ENCODE peak calls at places on chromosomes 6 and 20, in ten cellular contexts. One of them, this sample, is unnamed.

GRCh38 chr20:53530440-53530839 is 63.2 kb downstream of the ZNF217 start:
- DNase-seq in SJSA1: no peak
- DNase-seq in H9: no peak
- DNase-seq in effector memory CD4-positive, alpha-beta T cell: no peak
- DNase-seq in stimulated activated CD8-positive, alpha-beta memory T cell treated with anti-CD3 and anti-CD28 coated beads, Interleukin-4, amount 100 ng/mL, for 24 hours: no peak
- DNase-seq in mesenteric fat pad: no peak
- DNase-seq in stimulated activated CD4-positive, alpha-beta T cell treated with anti-CD3 and anti-CD28 coated beads, TNF-alpha, amount 100 ng/mL, for 24 hours: no peak
- DNase-seq in left lung: no peak
- DNase-seq in activated naive CD4-positive, alpha-beta T cell: no peak
- DNase-seq in NCI-H1092 treated with DMSO at 0.1 percent for 48 hours: no peak
- DNase-seq in this sample: no peak

GRCh38 chr6:11575408-11576033 is 38.0 kb downstream of the TMEM170B start:
- DNase-seq in SJSA1: peak
- DNase-seq in H9: peak
- DNase-seq in effector memory CD4-positive, alpha-beta T cell: peak
- DNase-seq in stimulated activated CD8-positive, alpha-beta memory T cell treated with anti-CD3 and anti-CD28 coated beads, Interleukin-4, amount 100 ng/mL, for 24 hours: peak
- DNase-seq in mesenteric fat pad: no peak
- DNase-seq in stimulated activated CD4-positive, alpha-beta T cell treated with anti-CD3 and anti-CD28 coated beads, TNF-alpha, amount 100 ng/mL, for 24 hours: peak
- DNase-seq in left lung: peak
- DNase-seq in activated naive CD4-positive, alpha-beta T cell: peak
- DNase-seq in NCI-H1092 treated with DMSO at 0.1 percent for 48 hours: peak
- DNase-seq in this sample: peak

GRCh38 chr6:31157543-31158139 is at the start of gene CCHCR1:
- DNase-seq in SJSA1: no peak
- DNase-seq in H9: no peak
- DNase-seq in effector memory CD4-positive, alpha-beta T cell: no peak
- DNase-seq in stimulated activated CD8-positive, alpha-beta memory T cell treated with anti-CD3 and anti-CD28 coated beads, Interleukin-4, amount 100 ng/mL, for 24 hours: no peak
- DNase-seq in mesenteric fat pad: no peak
- DNase-seq in stimulated activated CD4-positive, alpha-beta T cell treated with anti-CD3 and anti-CD28 coated beads, TNF-alpha, amount 100 ng/mL, for 24 hours: no peak
- DNase-seq in left lung: no peak
- DNase-seq in activated naive CD4-positive, alpha-beta T cell: no peak
- DNase-seq in NCI-H1092 treated with DMSO at 0.1 percent for 48 hours: no peak
- DNase-seq in this sample: no peak

GRCh38 chr6:13522639-13523038 is 35.2 kb upstream of the GFOD1 start:
- DNase-seq in SJSA1: no peak
- DNase-seq in H9: no peak
- DNase-seq in effector memory CD4-positive, alpha-beta T cell: no peak
- DNase-seq in stimulated activated CD8-positive, alpha-beta memory T cell treated with anti-CD3 and anti-CD28 coated beads, Interleukin-4, amount 100 ng/mL, for 24 hours: no peak
- DNase-seq in mesenteric fat pad: no peak
- DNase-seq in stimulated activated CD4-positive, alpha-beta T cell treated with anti-CD3 and anti-CD28 coated beads, TNF-alpha, amount 100 ng/mL, for 24 hours: no peak
- DNase-seq in left lung: no peak
- DNase-seq in activated naive CD4-positive, alpha-beta T cell: no peak
- DNase-seq in NCI-H1092 treated with DMSO at 0.1 percent for 48 hours: no peak
- DNase-seq in this sample: peak

GRCh38 chr6:149450679-149451360 is 34.0 kb downstream of the ZC3H12D start:
- DNase-seq in SJSA1: no peak
- DNase-seq in H9: no peak
- DNase-seq in effector memory CD4-positive, alpha-beta T cell: no peak
- DNase-seq in stimulated activated CD8-positive, alpha-beta memory T cell treated with anti-CD3 and anti-CD28 coated beads, Interleukin-4, amount 100 ng/mL, for 24 hours: no peak
- DNase-seq in mesenteric fat pad: no peak
- DNase-seq in stimulated activated CD4-positive, alpha-beta T cell treated with anti-CD3 and anti-CD28 coated beads, TNF-alpha, amount 100 ng/mL, for 24 hours: no peak
- DNase-seq in left lung: peak
- DNase-seq in activated naive CD4-positive, alpha-beta T cell: no peak
- DNase-seq in NCI-H1092 treated with DMSO at 0.1 percent for 48 hours: peak
- DNase-seq in this sample: no peak

GRCh38 chr6:107045733-107046312 is 17.8 kb downstream of the MTRES1 start:
- DNase-seq in SJSA1: no peak
- DNase-seq in H9: no peak
- DNase-seq in effector memory CD4-positive, alpha-beta T cell: no peak
- DNase-seq in stimulated activated CD8-positive, alpha-beta memory T cell treated with anti-CD3 and anti-CD28 coated beads, Interleukin-4, amount 100 ng/mL, for 24 hours: no peak
- DNase-seq in mesenteric fat pad: no peak
- DNase-seq in stimulated activated CD4-positive, alpha-beta T cell treated with anti-CD3 and anti-CD28 coated beads, TNF-alpha, amount 100 ng/mL, for 24 hours: no peak
- DNase-seq in left lung: no peak
- DNase-seq in activated naive CD4-positive, alpha-beta T cell: no peak
- DNase-seq in NCI-H1092 treated with DMSO at 0.1 percent for 48 hours: no peak
- DNase-seq in this sample: no peak

GRCh38 chr6:23394699-23395098 is 731.3 kb upstream of the NRSN1 start:
- DNase-seq in SJSA1: no peak
- DNase-seq in H9: no peak
- DNase-seq in effector memory CD4-positive, alpha-beta T cell: no peak
- DNase-seq in stimulated activated CD8-positive, alpha-beta memory T cell treated with anti-CD3 and anti-CD28 coated beads, Interleukin-4, amount 100 ng/mL, for 24 hours: no peak
- DNase-seq in mesenteric fat pad: no peak
- DNase-seq in stimulated activated CD4-positive, alpha-beta T cell treated with anti-CD3 and anti-CD28 coated beads, TNF-alpha, amount 100 ng/mL, for 24 hours: no peak
- DNase-seq in left lung: no peak
- DNase-seq in activated naive CD4-positive, alpha-beta T cell: no peak
- DNase-seq in NCI-H1092 treated with DMSO at 0.1 percent for 48 hours: no peak
- DNase-seq in this sample: no peak

GRCh38 chr6:31652925-31653724 is 664 bp upstream of the BAG6 start:
- DNase-seq in SJSA1: peak
- DNase-seq in H9: peak
- DNase-seq in effector memory CD4-positive, alpha-beta T cell: peak
- DNase-seq in stimulated activated CD8-positive, alpha-beta memory T cell treated with anti-CD3 and anti-CD28 coated beads, Interleukin-4, amount 100 ng/mL, for 24 hours: peak
- DNase-seq in mesenteric fat pad: peak
- DNase-seq in stimulated activated CD4-positive, alpha-beta T cell treated with anti-CD3 and anti-CD28 coated beads, TNF-alpha, amount 100 ng/mL, for 24 hours: no peak
- DNase-seq in left lung: peak
- DNase-seq in activated naive CD4-positive, alpha-beta T cell: no peak
- DNase-seq in NCI-H1092 treated with DMSO at 0.1 percent for 48 hours: peak
- DNase-seq in this sample: peak

GRCh38 chr6:35305117-35305516 is 7.5 kb downstream of the DEF6 start:
- DNase-seq in SJSA1: no peak
- DNase-seq in H9: no peak
- DNase-seq in effector memory CD4-positive, alpha-beta T cell: no peak
- DNase-seq in stimulated activated CD8-positive, alpha-beta memory T cell treated with anti-CD3 and anti-CD28 coated beads, Interleukin-4, amount 100 ng/mL, for 24 hours: no peak
- DNase-seq in mesenteric fat pad: peak
- DNase-seq in stimulated activated CD4-positive, alpha-beta T cell treated with anti-CD3 and anti-CD28 coated beads, TNF-alpha, amount 100 ng/mL, for 24 hours: no peak
- DNase-seq in left lung: no peak
- DNase-seq in activated naive CD4-positive, alpha-beta T cell: no peak
- DNase-seq in NCI-H1092 treated with DMSO at 0.1 percent for 48 hours: no peak
- DNase-seq in this sample: no peak

GRCh38 chr6:34858681-34859080 is 29.2 kb downstream of the TAF11 start:
- DNase-seq in SJSA1: no peak
- DNase-seq in H9: no peak
- DNase-seq in effector memory CD4-positive, alpha-beta T cell: no peak
- DNase-seq in stimulated activated CD8-positive, alpha-beta memory T cell treated with anti-CD3 and anti-CD28 coated beads, Interleukin-4, amount 100 ng/mL, for 24 hours: no peak
- DNase-seq in mesenteric fat pad: no peak
- DNase-seq in stimulated activated CD4-positive, alpha-beta T cell treated with anti-CD3 and anti-CD28 coated beads, TNF-alpha, amount 100 ng/mL, for 24 hours: no peak
- DNase-seq in left lung: no peak
- DNase-seq in activated naive CD4-positive, alpha-beta T cell: no peak
- DNase-seq in NCI-H1092 treated with DMSO at 0.1 percent for 48 hours: no peak
- DNase-seq in this sample: no peak

GRCh38 chr6:159577564-159577963 is 115.5 kb downstream of the SOD2 start:
- DNase-seq in SJSA1: peak
- DNase-seq in H9: peak
- DNase-seq in effector memory CD4-positive, alpha-beta T cell: no peak
- DNase-seq in stimulated activated CD8-positive, alpha-beta memory T cell treated with anti-CD3 and anti-CD28 coated beads, Interleukin-4, amount 100 ng/mL, for 24 hours: no peak
- DNase-seq in mesenteric fat pad: no peak
- DNase-seq in stimulated activated CD4-positive, alpha-beta T cell treated with anti-CD3 and anti-CD28 coated beads, TNF-alpha, amount 100 ng/mL, for 24 hours: no peak
- DNase-seq in left lung: peak
- DNase-seq in activated naive CD4-positive, alpha-beta T cell: no peak
- DNase-seq in NCI-H1092 treated with DMSO at 0.1 percent for 48 hours: no peak
- DNase-seq in this sample: peak

GRCh38 chr6:153084393-153084792 is 46.7 kb downstream of the RGS17 start:
- DNase-seq in SJSA1: no peak
- DNase-seq in H9: no peak
- DNase-seq in effector memory CD4-positive, alpha-beta T cell: no peak
- DNase-seq in stimulated activated CD8-positive, alpha-beta memory T cell treated with anti-CD3 and anti-CD28 coated beads, Interleukin-4, amount 100 ng/mL, for 24 hours: no peak
- DNase-seq in mesenteric fat pad: no peak
- DNase-seq in stimulated activated CD4-positive, alpha-beta T cell treated with anti-CD3 and anti-CD28 coated beads, TNF-alpha, amount 100 ng/mL, for 24 hours: no peak
- DNase-seq in left lung: no peak
- DNase-seq in activated naive CD4-positive, alpha-beta T cell: no peak
- DNase-seq in NCI-H1092 treated with DMSO at 0.1 percent for 48 hours: no peak
- DNase-seq in this sample: peak

GRCh38 chr20:63846128-63846771 is 15.0 kb upstream of the ABHD16B start:
- DNase-seq in SJSA1: no peak
- DNase-seq in H9: peak
- DNase-seq in effector memory CD4-positive, alpha-beta T cell: no peak
- DNase-seq in stimulated activated CD8-positive, alpha-beta memory T cell treated with anti-CD3 and anti-CD28 coated beads, Interleukin-4, amount 100 ng/mL, for 24 hours: no peak
- DNase-seq in mesenteric fat pad: no peak
- DNase-seq in stimulated activated CD4-positive, alpha-beta T cell treated with anti-CD3 and anti-CD28 coated beads, TNF-alpha, amount 100 ng/mL, for 24 hours: no peak
- DNase-seq in left lung: no peak
- DNase-seq in activated naive CD4-positive, alpha-beta T cell: no peak
- DNase-seq in NCI-H1092 treated with DMSO at 0.1 percent for 48 hours: no peak
- DNase-seq in this sample: peak

GRCh38 chr6:25714765-25715164 is 39.8 kb upstream of the SLC17A4 start:
- DNase-seq in SJSA1: no peak
- DNase-seq in H9: no peak
- DNase-seq in effector memory CD4-positive, alpha-beta T cell: no peak
- DNase-seq in stimulated activated CD8-positive, alpha-beta memory T cell treated with anti-CD3 and anti-CD28 coated beads, Interleukin-4, amount 100 ng/mL, for 24 hours: no peak
- DNase-seq in mesenteric fat pad: no peak
- DNase-seq in stimulated activated CD4-positive, alpha-beta T cell treated with anti-CD3 and anti-CD28 coated beads, TNF-alpha, amount 100 ng/mL, for 24 hours: no peak
- DNase-seq in left lung: no peak
- DNase-seq in activated naive CD4-positive, alpha-beta T cell: no peak
- DNase-seq in NCI-H1092 treated with DMSO at 0.1 percent for 48 hours: no peak
- DNase-seq in this sample: no peak

GRCh38 chr20:50873518-50873959 is 57.7 kb downstream of the ADNP start:
- DNase-seq in SJSA1: no peak
- DNase-seq in H9: no peak
- DNase-seq in effector memory CD4-positive, alpha-beta T cell: no peak
- DNase-seq in stimulated activated CD8-positive, alpha-beta memory T cell treated with anti-CD3 and anti-CD28 coated beads, Interleukin-4, amount 100 ng/mL, for 24 hours: no peak
- DNase-seq in mesenteric fat pad: no peak
- DNase-seq in stimulated activated CD4-positive, alpha-beta T cell treated with anti-CD3 and anti-CD28 coated beads, TNF-alpha, amount 100 ng/mL, for 24 hours: no peak
- DNase-seq in left lung: no peak
- DNase-seq in activated naive CD4-positive, alpha-beta T cell: no peak
- DNase-seq in NCI-H1092 treated with DMSO at 0.1 percent for 48 hours: no peak
- DNase-seq in this sample: no peak

GRCh38 chr6:18328549-18328922 is 58.6 kb upstream of the RNF144B start:
- DNase-seq in SJSA1: no peak
- DNase-seq in H9: no peak
- DNase-seq in effector memory CD4-positive, alpha-beta T cell: no peak
- DNase-seq in stimulated activated CD8-positive, alpha-beta memory T cell treated with anti-CD3 and anti-CD28 coated beads, Interleukin-4, amount 100 ng/mL, for 24 hours: no peak
- DNase-seq in mesenteric fat pad: no peak
- DNase-seq in stimulated activated CD4-positive, alpha-beta T cell treated with anti-CD3 and anti-CD28 coated beads, TNF-alpha, amount 100 ng/mL, for 24 hours: no peak
- DNase-seq in left lung: no peak
- DNase-seq in activated naive CD4-positive, alpha-beta T cell: no peak
- DNase-seq in NCI-H1092 treated with DMSO at 0.1 percent for 48 hours: no peak
- DNase-seq in this sample: no peak

This sample was measured in RPMI7951.